ENCODE peak calls at places on chromosomes 7 and 10, in six cellular contexts. V is left lung, S is psoas muscle, I is gastrocnemius medialis, P is pancreas, G is HCT116. L is an unnamed sample.

GRCh38 chr7:28311670-28312069 is 100.6 kb upstream of the CREB5 start:
- ATAC-seq in V (no peak), G (no peak), P (no peak), S (no peak), I (no peak), L (no peak)

GRCh38 chr7:148575640-148576411 is 14.7 kb upstream of the C7orf33 start:
- ATAC-seq in S (peak; percentile 65), P (peak; percentile 69), I (peak; percentile 85), V (peak; percentile 95), G (peak; percentile 98), L (no peak)

GRCh38 chr7:81469299-81470083 is 300.4 kb downstream of the HGF start:
- ATAC-seq in V (no peak), G (peak; percentile 46), S (no peak), P (no peak), I (no peak), L (no peak)

GRCh38 chr10:63697956-63698814 is 177.0 kb downstream of the REEP3 start:
- ATAC-seq in S (no peak), V (no peak), P (peak; percentile 36), G (no peak), I (no peak), L (no peak)

GRCh38 chr10:51341216-51341615 is 266.9 kb downstream of the PRKG1 start:
- ATAC-seq in I (no peak), S (no peak), P (no peak), V (no peak), G (no peak), L (no peak)

GRCh38 chr10:133235265-133235664 is 2.4 kb upstream of the VENTX start:
- ATAC-seq in P (no peak), V (peak; percentile 33), S (no peak), I (no peak), G (no peak), L (no peak)

GRCh38 chr7:135409845-135410545 is 99.9 kb downstream of the CNOT4 start:
- ATAC-seq in G (no peak), I (no peak), S (no peak), P (no peak), V (no peak), L (no peak)

GRCh38 chr7:155567646-155568334 is 21.4 kb upstream of the CNPY1 start:
- ATAC-seq in I (no peak), P (no peak), G (no peak), S (no peak), V (no peak), L (no peak)

GRCh38 chr7:64603271-64603670 is 40.4 kb upstream of the ZNF680 start:
- ATAC-seq in V (no peak), G (no peak), P (no peak), S (no peak), I (no peak), L (no peak)

DNA sequence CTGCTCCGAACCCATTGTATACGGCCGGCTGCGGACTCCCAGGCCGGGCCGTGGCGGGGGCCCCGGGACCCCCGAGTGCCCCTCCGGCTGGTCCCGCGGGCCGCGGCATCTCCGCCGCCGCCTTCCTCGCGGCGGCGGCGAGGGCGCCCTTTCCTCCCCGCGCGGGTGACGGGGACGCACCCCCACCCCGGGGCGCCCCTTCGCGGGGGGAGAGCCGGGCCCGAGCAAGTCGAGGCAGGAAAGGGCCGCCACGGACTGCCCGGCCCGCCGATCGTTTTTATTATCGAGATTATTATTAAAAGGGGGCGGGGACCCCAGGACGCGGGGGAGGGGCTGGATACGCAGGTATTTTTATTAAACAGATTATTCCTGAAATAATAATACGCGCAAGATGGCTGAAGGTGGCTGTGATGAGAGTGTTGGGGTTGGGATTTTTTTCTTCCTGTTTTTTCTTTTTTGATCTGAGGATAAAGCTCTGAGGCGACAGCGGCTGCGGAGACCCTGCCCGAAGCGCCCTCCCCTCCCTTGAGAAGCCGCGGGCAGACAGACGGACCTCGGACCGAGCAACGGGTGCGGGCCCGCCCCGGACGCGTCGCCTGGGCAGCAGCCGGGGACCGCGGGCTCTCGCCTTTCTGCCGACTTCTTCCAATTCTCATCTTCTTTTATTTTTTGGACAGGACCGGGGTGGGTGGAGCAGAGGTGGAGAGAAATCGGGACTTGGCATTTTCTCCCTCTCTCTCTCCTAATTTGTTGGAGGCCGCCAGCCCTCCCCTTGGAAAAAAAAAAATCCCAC is 1.5 kb upstream of the TRIM8 start:
- ATAC-seq in P (peak; percentile 0), V (peak; percentile 0), G (no peak), I (peak; percentile 5), S (no peak), L (peak; percentile 4)
- TF ChIP-seq CTCF in P (no peak), V (no peak), G (no peak), I (no peak), S (no peak), L (no peak)

DNA sequence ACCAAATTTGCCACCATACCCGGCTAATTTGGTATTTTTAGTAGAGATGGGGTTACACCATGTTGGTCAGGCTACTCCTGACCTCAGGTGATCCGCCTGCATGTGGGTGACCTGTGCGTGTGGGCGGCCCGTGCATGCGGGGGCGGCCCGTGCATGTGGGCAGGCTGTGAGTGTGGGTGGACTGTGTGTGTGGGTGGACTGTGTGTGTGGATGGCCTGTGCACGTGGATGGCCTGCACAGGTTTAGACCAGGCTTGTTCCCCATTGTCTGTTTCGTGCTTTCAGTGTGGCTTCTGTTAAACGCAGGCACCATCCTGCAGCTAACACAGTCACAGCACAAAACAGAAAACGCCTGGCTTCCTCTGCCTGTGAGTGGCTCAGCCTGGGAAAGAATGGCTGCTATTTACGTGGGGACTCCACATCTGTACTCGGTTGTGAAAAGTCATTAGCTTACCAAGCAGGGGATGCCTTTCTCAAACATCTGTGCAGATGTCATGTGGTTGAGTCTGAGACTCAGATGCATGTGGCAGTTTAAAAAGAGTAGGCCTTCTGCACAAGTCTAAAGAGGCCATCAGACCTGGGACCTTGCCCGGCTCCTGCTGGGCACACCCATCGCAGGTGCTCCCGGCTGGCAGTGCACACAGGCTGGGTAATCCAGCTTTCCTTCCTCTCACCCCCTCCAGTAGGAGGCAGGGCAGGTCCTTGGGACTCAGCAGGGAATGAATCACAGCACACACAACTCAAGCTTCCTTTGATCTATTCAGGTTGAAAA is 91.6 kb downstream of the COBL start:
- ATAC-seq in G (peak; percentile 98), S (peak; percentile 71), I (peak; percentile 71), P (peak; percentile 95), V (peak; percentile 92), L (no peak)
- H3K4me3 ChIP-seq in G (no peak overlapping the region), S (no peak overlapping the region), I (no peak overlapping the region), P (no peak overlapping the region), V (no peak overlapping the region), L (no peak overlapping the region)

DNA sequence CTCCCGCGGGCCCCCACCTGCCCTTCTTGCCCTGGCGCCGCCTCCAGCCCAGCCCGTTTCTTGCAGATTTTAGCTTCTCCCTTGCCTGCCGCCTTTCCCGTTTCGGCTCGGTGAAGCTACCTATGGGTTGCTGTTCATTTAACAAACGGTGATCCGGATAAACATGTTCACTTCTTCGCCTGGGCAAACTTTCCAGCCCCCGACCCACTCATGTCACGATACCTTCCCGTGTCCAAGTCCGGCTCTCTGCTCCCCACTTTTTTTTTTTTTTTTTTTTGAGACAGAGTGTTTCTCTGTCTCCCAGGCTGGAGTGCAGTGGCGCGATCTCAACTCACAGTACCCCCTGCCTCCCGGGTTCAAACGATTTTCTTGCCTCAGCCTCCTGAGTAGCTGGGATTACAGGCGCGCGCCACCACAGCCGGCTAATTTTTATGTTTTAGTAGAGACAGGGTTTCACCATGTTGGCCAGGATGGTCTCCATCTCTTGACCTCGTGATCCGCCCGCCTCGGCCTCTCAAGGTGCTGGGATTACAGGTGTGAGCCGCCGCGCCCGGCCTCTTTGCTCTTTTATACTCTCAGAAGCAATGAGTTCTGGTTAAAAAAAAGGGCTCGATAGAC is 959 bp upstream of the ZNF438 start:
- ATAC-seq in I (peak; percentile 0), P (no peak), S (no peak), G (no peak), V (no peak), L (no peak)
- TF ChIP-seq CTCF in I (no peak), P (no peak), S (no peak), G (no peak), V (no peak), L (no peak)

GRCh38 chr10:102135956-102136526 is 3.2 kb downstream of the PPRC1 start:
- ATAC-seq in P (no peak), G (no peak), V (peak; percentile 29), S (no peak), I (no peak), L (no peak)
- H3K4me3 ChIP-seq in P (no peak overlapping the region), G (no peak overlapping the region), V (peak overlapping the region; percentile 1), S (no peak overlapping the region), I (no peak overlapping the region), L (no peak overlapping the region)

GRCh38 chr10:75356484-75356883 is 45.1 kb downstream of the ZNF503 start:
- ATAC-seq in S (no peak), V (no peak), I (no peak), G (peak; percentile 53), P (no peak), L (no peak)
- TF ChIP-seq CTCF in S (no peak), V (no peak), I (no peak), G (no peak), P (no peak), L (no peak)

DNA sequence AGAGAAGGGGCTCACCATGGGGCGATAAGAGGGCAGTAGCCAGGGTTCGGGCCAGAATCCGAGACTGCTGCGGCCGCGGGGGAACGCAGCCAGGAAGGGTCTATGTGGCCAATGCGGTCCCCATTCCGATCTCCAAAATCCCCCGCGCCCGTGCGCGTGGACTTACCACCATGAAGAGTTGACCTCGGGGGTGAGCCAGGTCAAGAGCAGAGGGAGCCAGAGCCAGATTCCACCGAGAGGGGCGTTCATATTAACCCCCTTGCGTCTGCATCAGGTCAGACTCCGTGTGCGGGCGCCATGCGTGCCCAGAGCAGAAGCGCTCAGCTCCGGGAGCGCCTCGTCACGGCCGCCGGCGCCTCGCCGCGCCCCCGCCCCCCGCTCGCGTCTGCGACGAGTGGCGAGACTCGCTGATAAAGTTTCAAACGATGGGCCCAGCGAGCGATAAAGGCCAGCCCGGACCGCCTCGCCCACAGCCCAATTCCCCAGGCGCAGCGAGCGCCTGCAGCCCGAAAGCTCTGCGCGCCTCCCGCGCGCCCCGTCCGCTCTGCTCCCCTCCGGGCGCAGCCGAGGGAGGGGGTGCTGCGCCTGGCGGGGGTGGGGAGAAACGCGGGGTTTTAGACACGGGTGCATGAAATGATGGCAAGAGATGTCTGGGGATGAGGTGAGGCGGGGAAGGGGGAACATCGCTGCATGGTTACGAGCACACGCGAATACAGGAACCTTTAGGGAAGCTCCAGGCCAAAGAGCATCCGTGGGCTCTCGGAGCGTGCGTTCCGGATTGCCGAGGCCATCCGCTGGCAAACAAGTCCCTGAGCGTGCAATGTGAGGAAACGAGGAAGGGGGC is at the start of gene WNT2:
- ATAC-seq in I (no peak), V (peak; percentile 7), G (no peak), S (no peak), P (no peak), L (no peak)
- H3K4me3 ChIP-seq in I (peak within 1 kb of the TSS; percentile 42), V (peak within 1 kb of the TSS; percentile 31), G (no peak within 1 kb of the TSS), S (peak within 1 kb of the TSS; percentile 58), P (peak within 1 kb of the TSS; percentile 15), L (peak within 1 kb of the TSS; percentile 47)

DNA sequence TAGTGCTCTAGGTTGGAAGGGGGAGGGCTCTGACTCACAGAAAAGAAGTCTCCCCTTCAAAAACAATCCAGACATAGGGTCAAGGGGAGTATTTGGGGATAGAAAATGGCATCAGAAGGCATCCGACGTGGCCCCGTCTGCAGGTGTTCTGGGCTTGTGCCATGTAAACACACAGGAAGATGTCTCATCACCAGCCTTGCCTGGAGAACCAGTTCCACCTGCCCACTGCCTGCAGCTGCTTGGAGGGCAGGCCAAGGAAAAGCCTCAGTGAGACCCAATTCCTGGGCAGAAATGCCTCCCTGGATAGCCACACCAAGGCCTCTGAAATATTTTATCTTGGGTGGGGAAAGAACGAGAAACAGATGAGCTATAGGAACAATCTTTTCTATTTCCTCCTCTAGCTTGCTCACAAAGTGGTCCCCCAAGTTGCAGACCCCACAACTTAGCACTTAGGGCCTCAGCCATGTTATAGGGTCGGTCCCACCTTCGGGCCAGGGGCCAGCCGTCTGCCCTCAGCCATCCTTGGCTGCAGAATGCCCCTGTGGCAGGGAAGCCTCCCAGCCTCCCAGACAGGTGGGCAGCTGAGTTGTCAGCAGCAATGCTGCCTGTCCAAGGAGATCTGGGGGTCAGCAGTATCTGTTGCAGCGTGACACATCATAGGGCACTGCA is 54.3 kb upstream of the ECHDC3 start:
- ATAC-seq in I (no peak), G (no peak), P (peak; percentile 34), S (no peak), V (no peak), L (no peak)
- TF ChIP-seq CTCF in I (no peak), G (no peak), P (no peak), S (no peak), V (no peak), L (no peak)